ENCODE peak calls at places on chromosome 12, in nine cellular contexts. One of them, this sample, is unnamed.

GRCh38 chr12:46370380-46370734 is 2.2 kb downstream of the SLC38A2 start:
- DNase-seq in GM23338: no peak
- DNase-seq in endothelial cell: no peak
- DNase-seq in left ventricle myocardium inferior: no peak
- DNase-seq in fibroblast of the aortic adventitia: peak
- DNase-seq in choroid plexus epithelial cell: peak
- DNase-seq in cardiac fibroblast: peak
- DNase-seq in glutamatergic neuron: no peak
- DNase-seq in brain microvascular endothelial cell: no peak
- DNase-seq in this sample: no peak

GRCh38 chr12:21828779-21829178 is 54.3 kb upstream of the KCNJ8 start:
- DNase-seq in fibroblast of the aortic adventitia: peak
- DNase-seq in choroid plexus epithelial cell: peak
- DNase-seq in glutamatergic neuron: no peak
- DNase-seq in cardiac fibroblast: peak
- DNase-seq in brain microvascular endothelial cell: no peak
- DNase-seq in left ventricle myocardium inferior: peak
- DNase-seq in endothelial cell: no peak
- DNase-seq in GM23338: no peak
- DNase-seq in this sample: no peak

GRCh38 chr12:78778339-78778738 is 86.2 kb upstream of the SYT1 start:
- DNase-seq in cardiac fibroblast: peak
- DNase-seq in brain microvascular endothelial cell: no peak
- DNase-seq in endothelial cell: no peak
- DNase-seq in fibroblast of the aortic adventitia: peak
- DNase-seq in GM23338: no peak
- DNase-seq in glutamatergic neuron: no peak
- DNase-seq in choroid plexus epithelial cell: peak
- DNase-seq in left ventricle myocardium inferior: no peak
- DNase-seq in this sample: no peak

GRCh38 chr12:74412607-74413230 is 124.9 kb upstream of the ATXN7L3B start:
- DNase-seq in endothelial cell: no peak
- DNase-seq in choroid plexus epithelial cell: peak
- DNase-seq in cardiac fibroblast: peak
- DNase-seq in left ventricle myocardium inferior: no peak
- DNase-seq in fibroblast of the aortic adventitia: peak
- DNase-seq in brain microvascular endothelial cell: no peak
- DNase-seq in glutamatergic neuron: no peak
- DNase-seq in GM23338: peak
- DNase-seq in this sample: no peak

GRCh38 chr12:19507823-19508222 is 68.5 kb downstream of the AEBP2 start:
- DNase-seq in glutamatergic neuron: no peak
- DNase-seq in cardiac fibroblast: peak
- DNase-seq in brain microvascular endothelial cell: no peak
- DNase-seq in left ventricle myocardium inferior: no peak
- DNase-seq in endothelial cell: no peak
- DNase-seq in fibroblast of the aortic adventitia: peak
- DNase-seq in choroid plexus epithelial cell: peak
- DNase-seq in GM23338: no peak
- DNase-seq in this sample: no peak

GRCh38 chr12:63849641-63850040 is 5.1 kb downstream of the SRGAP1 start:
- DNase-seq in cardiac fibroblast: no peak
- DNase-seq in left ventricle myocardium inferior: no peak
- DNase-seq in fibroblast of the aortic adventitia: no peak
- DNase-seq in brain microvascular endothelial cell: no peak
- DNase-seq in glutamatergic neuron: no peak
- DNase-seq in GM23338: no peak
- DNase-seq in endothelial cell: no peak
- DNase-seq in choroid plexus epithelial cell: no peak
- DNase-seq in this sample: no peak

GRCh38 chr12:89085421-89085820 is 266.9 kb downstream of the DUSP6 start:
- DNase-seq in GM23338: peak
- DNase-seq in fibroblast of the aortic adventitia: no peak
- DNase-seq in cardiac fibroblast: peak
- DNase-seq in endothelial cell: no peak
- DNase-seq in brain microvascular endothelial cell: peak
- DNase-seq in left ventricle myocardium inferior: peak
- DNase-seq in glutamatergic neuron: no peak
- DNase-seq in choroid plexus epithelial cell: no peak
- DNase-seq in this sample: no peak

GRCh38 chr12:120041386-120042231 is 52.6 kb downstream of the BICDL1 start:
- DNase-seq in GM23338: peak
- DNase-seq in choroid plexus epithelial cell: peak
- DNase-seq in cardiac fibroblast: no peak
- DNase-seq in brain microvascular endothelial cell: no peak
- DNase-seq in endothelial cell: no peak
- DNase-seq in glutamatergic neuron: no peak
- DNase-seq in fibroblast of the aortic adventitia: no peak
- DNase-seq in left ventricle myocardium inferior: no peak
- DNase-seq in this sample: peak

GRCh38 chr12:103114296-103115055 is 157.0 kb downstream of the ASCL1 start:
- DNase-seq in choroid plexus epithelial cell: no peak
- DNase-seq in GM23338: no peak
- DNase-seq in endothelial cell: no peak
- DNase-seq in glutamatergic neuron: no peak
- DNase-seq in brain microvascular endothelial cell: no peak
- DNase-seq in left ventricle myocardium inferior: no peak
- DNase-seq in cardiac fibroblast: no peak
- DNase-seq in fibroblast of the aortic adventitia: no peak
- DNase-seq in this sample: no peak

GRCh38 chr12:119940881-119941280 is 48.2 kb upstream of the BICDL1 start:
- DNase-seq in cardiac fibroblast: peak
- DNase-seq in brain microvascular endothelial cell: peak
- DNase-seq in endothelial cell: no peak
- DNase-seq in glutamatergic neuron: no peak
- DNase-seq in choroid plexus epithelial cell: peak
- DNase-seq in left ventricle myocardium inferior: no peak
- DNase-seq in GM23338: peak
- DNase-seq in fibroblast of the aortic adventitia: peak
- DNase-seq in this sample: no peak

GRCh38 chr12:76117751-76118150 is 33.3 kb upstream of the NAP1L1 start:
- DNase-seq in left ventricle myocardium inferior: no peak
- DNase-seq in choroid plexus epithelial cell: no peak
- DNase-seq in cardiac fibroblast: no peak
- DNase-seq in fibroblast of the aortic adventitia: no peak
- DNase-seq in GM23338: no peak
- DNase-seq in endothelial cell: no peak
- DNase-seq in brain microvascular endothelial cell: no peak
- DNase-seq in glutamatergic neuron: no peak
- DNase-seq in this sample: no peak

GRCh38 chr12:102474438-102475064 is 5.8 kb downstream of the IGF1 start:
- DNase-seq in endothelial cell: no peak
- DNase-seq in glutamatergic neuron: no peak
- DNase-seq in GM23338: no peak
- DNase-seq in left ventricle myocardium inferior: no peak
- DNase-seq in cardiac fibroblast: no peak
- DNase-seq in brain microvascular endothelial cell: no peak
- DNase-seq in fibroblast of the aortic adventitia: no peak
- DNase-seq in choroid plexus epithelial cell: peak
- DNase-seq in this sample: no peak

GRCh38 chr12:76943004-76943403 is 64.2 kb upstream of the CSRP2 start:
- DNase-seq in choroid plexus epithelial cell: no peak
- DNase-seq in cardiac fibroblast: no peak
- DNase-seq in endothelial cell: no peak
- DNase-seq in GM23338: no peak
- DNase-seq in brain microvascular endothelial cell: no peak
- DNase-seq in glutamatergic neuron: no peak
- DNase-seq in fibroblast of the aortic adventitia: no peak
- DNase-seq in left ventricle myocardium inferior: no peak
- DNase-seq in this sample: no peak

GRCh38 chr12:121579981-121580868 is 598 bp downstream of the KDM2B start:
- DNase-seq in endothelial cell: peak
- DNase-seq in fibroblast of the aortic adventitia: peak
- DNase-seq in left ventricle myocardium inferior: peak
- DNase-seq in GM23338: peak
- DNase-seq in brain microvascular endothelial cell: peak
- DNase-seq in cardiac fibroblast: peak
- DNase-seq in choroid plexus epithelial cell: peak
- DNase-seq in glutamatergic neuron: peak
- DNase-seq in this sample: peak

GRCh38 chr12:12469386-12469785 is 93.3 kb downstream of the DUSP16 start:
- DNase-seq in cardiac fibroblast: no peak
- DNase-seq in brain microvascular endothelial cell: no peak
- DNase-seq in GM23338: no peak
- DNase-seq in glutamatergic neuron: no peak
- DNase-seq in choroid plexus epithelial cell: no peak
- DNase-seq in left ventricle myocardium inferior: no peak
- DNase-seq in endothelial cell: no peak
- DNase-seq in fibroblast of the aortic adventitia: no peak
- DNase-seq in this sample: no peak

GRCh38 chr12:47102406-47102805 is 22.6 kb upstream of the AMIGO2 start:
- DNase-seq in left ventricle myocardium inferior: no peak
- DNase-seq in cardiac fibroblast: no peak
- DNase-seq in fibroblast of the aortic adventitia: no peak
- DNase-seq in endothelial cell: no peak
- DNase-seq in GM23338: no peak
- DNase-seq in choroid plexus epithelial cell: no peak
- DNase-seq in brain microvascular endothelial cell: no peak
- DNase-seq in glutamatergic neuron: no peak
- DNase-seq in this sample: no peak

GRCh38 chr12:122749569-122750332 is 2.9 kb upstream of the DENR start:
- DNase-seq in cardiac fibroblast: peak
- DNase-seq in left ventricle myocardium inferior: no peak
- DNase-seq in endothelial cell: no peak
- DNase-seq in choroid plexus epithelial cell: no peak
- DNase-seq in fibroblast of the aortic adventitia: no peak
- DNase-seq in GM23338: peak
- DNase-seq in brain microvascular endothelial cell: no peak
- DNase-seq in glutamatergic neuron: no peak
- DNase-seq in this sample: no peak

GRCh38 chr12:56104815-56105476 is 587 bp downstream of the PA2G4 start:
- DNase-seq in brain microvascular endothelial cell: no peak
- DNase-seq in endothelial cell: peak
- DNase-seq in choroid plexus epithelial cell: peak
- DNase-seq in GM23338: peak
- DNase-seq in left ventricle myocardium inferior: no peak
- DNase-seq in fibroblast of the aortic adventitia: no peak
- DNase-seq in cardiac fibroblast: peak
- DNase-seq in glutamatergic neuron: peak
- DNase-seq in this sample: no peak
- TF ChIP-seq CTCF in brain microvascular endothelial cell: peak
- TF ChIP-seq CTCF in endothelial cell: no peak
- TF ChIP-seq CTCF in choroid plexus epithelial cell: peak
- TF ChIP-seq CTCF in GM23338: no peak
- TF ChIP-seq CTCF in left ventricle myocardium inferior: no peak
- TF ChIP-seq CTCF in fibroblast of the aortic adventitia: no peak
- TF ChIP-seq CTCF in cardiac fibroblast: no peak
- TF ChIP-seq CTCF in glutamatergic neuron: no peak
- TF ChIP-seq CTCF in this sample: no peak

GRCh38 chr12:112266473-112266872 is 115.8 kb downstream of the HECTD4 start:
- DNase-seq in left ventricle myocardium inferior: no peak
- DNase-seq in fibroblast of the aortic adventitia: no peak
- DNase-seq in choroid plexus epithelial cell: no peak
- DNase-seq in glutamatergic neuron: no peak
- DNase-seq in cardiac fibroblast: no peak
- DNase-seq in brain microvascular endothelial cell: no peak
- DNase-seq in GM23338: no peak
- DNase-seq in endothelial cell: no peak
- DNase-seq in this sample: no peak

GRCh38 chr12:112258926-112259325 is 123.3 kb downstream of the HECTD4 start:
- DNase-seq in choroid plexus epithelial cell: no peak
- DNase-seq in brain microvascular endothelial cell: no peak
- DNase-seq in GM23338: no peak
- DNase-seq in endothelial cell: no peak
- DNase-seq in left ventricle myocardium inferior: no peak
- DNase-seq in cardiac fibroblast: no peak
- DNase-seq in fibroblast of the aortic adventitia: no peak
- DNase-seq in glutamatergic neuron: no peak
- DNase-seq in this sample: no peak

GRCh38 chr12:112256780-112257179 is 125.5 kb downstream of the HECTD4 start:
- DNase-seq in glutamatergic neuron: no peak
- DNase-seq in choroid plexus epithelial cell: no peak
- DNase-seq in GM23338: peak
- DNase-seq in endothelial cell: no peak
- DNase-seq in brain microvascular endothelial cell: no peak
- DNase-seq in fibroblast of the aortic adventitia: no peak
- DNase-seq in left ventricle myocardium inferior: no peak
- DNase-seq in cardiac fibroblast: no peak
- DNase-seq in this sample: no peak

DNA sequence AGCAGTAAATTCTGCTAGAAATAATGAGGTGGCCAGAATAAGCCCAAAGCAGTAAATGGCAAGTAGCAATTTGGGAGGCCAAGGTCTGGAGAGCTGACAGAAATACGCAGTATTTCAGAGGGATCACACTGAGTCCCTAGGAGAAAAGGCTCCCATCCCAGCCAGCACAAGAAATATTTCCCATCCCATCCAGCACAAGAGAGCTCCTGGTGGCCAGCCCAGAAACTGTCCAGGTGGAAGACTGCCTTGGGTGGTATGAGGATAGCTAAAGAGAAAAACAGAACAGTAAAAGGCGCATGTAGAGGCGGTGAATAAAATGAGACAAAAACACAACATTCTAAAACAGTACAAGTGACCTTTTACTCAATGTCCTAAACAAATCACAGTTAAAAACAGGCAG is 120.7 kb downstream of the HECTD4 start:
- DNase-seq in GM23338: peak
- DNase-seq in cardiac fibroblast: no peak
- DNase-seq in brain microvascular endothelial cell: no peak
- DNase-seq in left ventricle myocardium inferior: no peak
- DNase-seq in glutamatergic neuron: peak
- DNase-seq in choroid plexus epithelial cell: peak
- DNase-seq in endothelial cell: peak
- DNase-seq in fibroblast of the aortic adventitia: no peak
- DNase-seq in this sample: no peak
- TF ChIP-seq CTCF in GM23338: peak
- TF ChIP-seq CTCF in cardiac fibroblast: peak
- TF ChIP-seq CTCF in brain microvascular endothelial cell: peak
- TF ChIP-seq CTCF in left ventricle myocardium inferior: peak
- TF ChIP-seq CTCF in glutamatergic neuron: no peak
- TF ChIP-seq CTCF in choroid plexus epithelial cell: peak
- TF ChIP-seq CTCF in endothelial cell: peak
- TF ChIP-seq CTCF in fibroblast of the aortic adventitia: peak
- TF ChIP-seq CTCF in this sample: peak

GRCh38 chr12:131366261-131366871 is 344.5 kb upstream of the SFSWAP start:
- DNase-seq in endothelial cell: no peak
- DNase-seq in glutamatergic neuron: no peak
- DNase-seq in cardiac fibroblast: no peak
- DNase-seq in brain microvascular endothelial cell: no peak
- DNase-seq in left ventricle myocardium inferior: no peak
- DNase-seq in choroid plexus epithelial cell: no peak
- DNase-seq in fibroblast of the aortic adventitia: no peak
- DNase-seq in GM23338: no peak
- DNase-seq in this sample: peak
- TF ChIP-seq CTCF in endothelial cell: no peak
- TF ChIP-seq CTCF in glutamatergic neuron: no peak
- TF ChIP-seq CTCF in cardiac fibroblast: no peak
- TF ChIP-seq CTCF in brain microvascular endothelial cell: no peak
- TF ChIP-seq CTCF in left ventricle myocardium inferior: no peak
- TF ChIP-seq CTCF in choroid plexus epithelial cell: no peak
- TF ChIP-seq CTCF in fibroblast of the aortic adventitia: no peak
- TF ChIP-seq CTCF in GM23338: no peak
- TF ChIP-seq CTCF in this sample: no peak

GRCh38 chr12:52501490-52501889 is 8.4 kb upstream of the KRT6A start:
- DNase-seq in choroid plexus epithelial cell: no peak
- DNase-seq in glutamatergic neuron: no peak
- DNase-seq in brain microvascular endothelial cell: no peak
- DNase-seq in endothelial cell: no peak
- DNase-seq in left ventricle myocardium inferior: no peak
- DNase-seq in cardiac fibroblast: peak
- DNase-seq in GM23338: no peak
- DNase-seq in fibroblast of the aortic adventitia: no peak
- DNase-seq in this sample: no peak

GRCh38 chr12:52508211-52508610 is 12.0 kb downstream of the KRT5 start:
- DNase-seq in choroid plexus epithelial cell: no peak
- DNase-seq in fibroblast of the aortic adventitia: no peak
- DNase-seq in endothelial cell: no peak
- DNase-seq in left ventricle myocardium inferior: no peak
- DNase-seq in glutamatergic neuron: no peak
- DNase-seq in GM23338: no peak
- DNase-seq in brain microvascular endothelial cell: no peak
- DNase-seq in cardiac fibroblast: no peak
- DNase-seq in this sample: no peak

GRCh38 chr12:52506858-52507715 is 13.1 kb downstream of the KRT5 start:
- DNase-seq in choroid plexus epithelial cell: peak
- DNase-seq in GM23338: peak
- DNase-seq in left ventricle myocardium inferior: no peak
- DNase-seq in glutamatergic neuron: no peak
- DNase-seq in fibroblast of the aortic adventitia: peak
- DNase-seq in endothelial cell: no peak
- DNase-seq in cardiac fibroblast: peak
- DNase-seq in brain microvascular endothelial cell: peak
- DNase-seq in this sample: peak
- TF ChIP-seq CTCF in choroid plexus epithelial cell: peak
- TF ChIP-seq CTCF in GM23338: peak
- TF ChIP-seq CTCF in left ventricle myocardium inferior: peak
- TF ChIP-seq CTCF in glutamatergic neuron: peak
- TF ChIP-seq CTCF in fibroblast of the aortic adventitia: peak
- TF ChIP-seq CTCF in endothelial cell: peak
- TF ChIP-seq CTCF in cardiac fibroblast: peak
- TF ChIP-seq CTCF in brain microvascular endothelial cell: peak
- TF ChIP-seq CTCF in this sample: peak